ENCODE peak calls at places on chromosomes 2 and 18, in eight cellular contexts. One of them, this sample, is unnamed.

GRCh38 chr2:77712601-77713000 is 190.4 kb upstream of the LRRTM4 start:
- DNase-seq in central memory CD4-positive, alpha-beta T cell: no peak
- DNase-seq in GM20000: no peak
- DNase-seq in fibroblast of mammary gland: no peak
- DNase-seq in AG08396: no peak
- DNase-seq in astrocyte of the spinal cord: no peak
- DNase-seq in activated CD8-positive, alpha-beta memory T cell treated with anti-CD3 and anti-CD28 coated beads for 24 hours: no peak
- DNase-seq in T-helper 17 cell: no peak
- DNase-seq in this sample: no peak

GRCh38 chr2:60125880-60126444 is 427.5 kb downstream of the BCL11A start:
- DNase-seq in central memory CD4-positive, alpha-beta T cell: no peak
- DNase-seq in GM20000: no peak
- DNase-seq in fibroblast of mammary gland: no peak
- DNase-seq in AG08396: no peak
- DNase-seq in astrocyte of the spinal cord: no peak
- DNase-seq in activated CD8-positive, alpha-beta memory T cell treated with anti-CD3 and anti-CD28 coated beads for 24 hours: no peak
- DNase-seq in T-helper 17 cell: no peak
- DNase-seq in this sample: no peak

GRCh38 chr2:3712841-3713503 is 9.6 kb downstream of the DCDC2C start:
- DNase-seq in central memory CD4-positive, alpha-beta T cell: no peak
- DNase-seq in GM20000: no peak
- DNase-seq in fibroblast of mammary gland: peak
- DNase-seq in AG08396: no peak
- DNase-seq in astrocyte of the spinal cord: no peak
- DNase-seq in activated CD8-positive, alpha-beta memory T cell treated with anti-CD3 and anti-CD28 coated beads for 24 hours: no peak
- DNase-seq in T-helper 17 cell: no peak
- DNase-seq in this sample: no peak

GRCh38 chr2:206657087-206657486 is 14.8 kb downstream of the FAM237A start:
- DNase-seq in central memory CD4-positive, alpha-beta T cell: no peak
- DNase-seq in GM20000: no peak
- DNase-seq in fibroblast of mammary gland: peak
- DNase-seq in AG08396: no peak
- DNase-seq in astrocyte of the spinal cord: no peak
- DNase-seq in activated CD8-positive, alpha-beta memory T cell treated with anti-CD3 and anti-CD28 coated beads for 24 hours: no peak
- DNase-seq in T-helper 17 cell: no peak
- DNase-seq in this sample: no peak

GRCh38 chr2:215983581-215984351 is 29.6 kb downstream of the MREG start:
- DNase-seq in central memory CD4-positive, alpha-beta T cell: no peak
- DNase-seq in GM20000: peak
- DNase-seq in fibroblast of mammary gland: peak
- DNase-seq in AG08396: no peak
- DNase-seq in astrocyte of the spinal cord: no peak
- DNase-seq in activated CD8-positive, alpha-beta memory T cell treated with anti-CD3 and anti-CD28 coated beads for 24 hours: no peak
- DNase-seq in T-helper 17 cell: no peak
- DNase-seq in this sample: no peak

GRCh38 chr2:20781656-20782265 is 41.1 kb downstream of the LDAH start:
- DNase-seq in central memory CD4-positive, alpha-beta T cell: peak
- DNase-seq in GM20000: peak
- DNase-seq in fibroblast of mammary gland: peak
- DNase-seq in AG08396: peak
- DNase-seq in astrocyte of the spinal cord: peak
- DNase-seq in activated CD8-positive, alpha-beta memory T cell treated with anti-CD3 and anti-CD28 coated beads for 24 hours: no peak
- DNase-seq in T-helper 17 cell: no peak
- DNase-seq in this sample: peak

GRCh38 chr2:19762142-19762541 is 139.6 kb downstream of the TTC32 start:
- DNase-seq in central memory CD4-positive, alpha-beta T cell: no peak
- DNase-seq in GM20000: no peak
- DNase-seq in fibroblast of mammary gland: peak
- DNase-seq in AG08396: no peak
- DNase-seq in astrocyte of the spinal cord: no peak
- DNase-seq in activated CD8-positive, alpha-beta memory T cell treated with anti-CD3 and anti-CD28 coated beads for 24 hours: no peak
- DNase-seq in T-helper 17 cell: no peak
- DNase-seq in this sample: peak

GRCh38 chr2:80331025-80331424 is 26.5 kb upstream of the LRRTM1 start:
- DNase-seq in central memory CD4-positive, alpha-beta T cell: no peak
- DNase-seq in GM20000: no peak
- DNase-seq in fibroblast of mammary gland: no peak
- DNase-seq in AG08396: no peak
- DNase-seq in astrocyte of the spinal cord: no peak
- DNase-seq in activated CD8-positive, alpha-beta memory T cell treated with anti-CD3 and anti-CD28 coated beads for 24 hours: no peak
- DNase-seq in T-helper 17 cell: no peak
- DNase-seq in this sample: no peak

GRCh38 chr2:43482974-43483373 is 112.9 kb downstream of the THADA start:
- DNase-seq in central memory CD4-positive, alpha-beta T cell: no peak
- DNase-seq in GM20000: no peak
- DNase-seq in fibroblast of mammary gland: peak
- DNase-seq in AG08396: no peak
- DNase-seq in astrocyte of the spinal cord: peak
- DNase-seq in activated CD8-positive, alpha-beta memory T cell treated with anti-CD3 and anti-CD28 coated beads for 24 hours: no peak
- DNase-seq in T-helper 17 cell: no peak
- DNase-seq in this sample: peak

GRCh38 chr2:53403836-53404413 is 363.7 kb upstream of the CHAC2 start:
- DNase-seq in central memory CD4-positive, alpha-beta T cell: no peak
- DNase-seq in GM20000: no peak
- DNase-seq in fibroblast of mammary gland: peak
- DNase-seq in AG08396: peak
- DNase-seq in astrocyte of the spinal cord: peak
- DNase-seq in activated CD8-positive, alpha-beta memory T cell treated with anti-CD3 and anti-CD28 coated beads for 24 hours: no peak
- DNase-seq in T-helper 17 cell: no peak
- DNase-seq in this sample: peak

GRCh38 chr2:71945133-71945959 is 202.3 kb downstream of the CYP26B1 start:
- DNase-seq in central memory CD4-positive, alpha-beta T cell: no peak
- DNase-seq in GM20000: no peak
- DNase-seq in fibroblast of mammary gland: no peak
- DNase-seq in AG08396: no peak
- DNase-seq in astrocyte of the spinal cord: no peak
- DNase-seq in activated CD8-positive, alpha-beta memory T cell treated with anti-CD3 and anti-CD28 coated beads for 24 hours: peak
- DNase-seq in T-helper 17 cell: no peak
- DNase-seq in this sample: no peak

GRCh38 chr2:99348173-99348572 is 11.0 kb downstream of the EIF5B start:
- DNase-seq in central memory CD4-positive, alpha-beta T cell: no peak
- DNase-seq in GM20000: peak
- DNase-seq in fibroblast of mammary gland: no peak
- DNase-seq in AG08396: no peak
- DNase-seq in astrocyte of the spinal cord: no peak
- DNase-seq in activated CD8-positive, alpha-beta memory T cell treated with anti-CD3 and anti-CD28 coated beads for 24 hours: no peak
- DNase-seq in T-helper 17 cell: no peak
- DNase-seq in this sample: no peak

GRCh38 chr2:215847718-215848117 is 165.6 kb downstream of the MREG start:
- DNase-seq in central memory CD4-positive, alpha-beta T cell: no peak
- DNase-seq in GM20000: no peak
- DNase-seq in fibroblast of mammary gland: peak
- DNase-seq in AG08396: no peak
- DNase-seq in astrocyte of the spinal cord: no peak
- DNase-seq in activated CD8-positive, alpha-beta memory T cell treated with anti-CD3 and anti-CD28 coated beads for 24 hours: no peak
- DNase-seq in T-helper 17 cell: no peak
- DNase-seq in this sample: no peak

GRCh38 chr2:128438091-128438490 is 119.4 kb upstream of the HS6ST1 start:
- DNase-seq in central memory CD4-positive, alpha-beta T cell: no peak
- DNase-seq in GM20000: no peak
- DNase-seq in fibroblast of mammary gland: no peak
- DNase-seq in AG08396: no peak
- DNase-seq in astrocyte of the spinal cord: no peak
- DNase-seq in activated CD8-positive, alpha-beta memory T cell treated with anti-CD3 and anti-CD28 coated beads for 24 hours: peak
- DNase-seq in T-helper 17 cell: no peak
- DNase-seq in this sample: no peak

GRCh38 chr18:75482880-75483279 is 55.4 kb upstream of the SMIM21 start:
- DNase-seq in central memory CD4-positive, alpha-beta T cell: no peak
- DNase-seq in GM20000: no peak
- DNase-seq in fibroblast of mammary gland: no peak
- DNase-seq in AG08396: no peak
- DNase-seq in astrocyte of the spinal cord: no peak
- DNase-seq in activated CD8-positive, alpha-beta memory T cell treated with anti-CD3 and anti-CD28 coated beads for 24 hours: no peak
- DNase-seq in T-helper 17 cell: no peak
- DNase-seq in this sample: no peak

GRCh38 chr2:215434447-215435260 is 1.2 kb downstream of the FN1 start:
- DNase-seq in central memory CD4-positive, alpha-beta T cell: no peak
- DNase-seq in GM20000: no peak
- DNase-seq in fibroblast of mammary gland: peak
- DNase-seq in AG08396: no peak
- DNase-seq in astrocyte of the spinal cord: peak
- DNase-seq in activated CD8-positive, alpha-beta memory T cell treated with anti-CD3 and anti-CD28 coated beads for 24 hours: no peak
- DNase-seq in T-helper 17 cell: no peak
- DNase-seq in this sample: no peak

GRCh38 chr2:66189598-66189997 is 245.3 kb upstream of the MEIS1 start:
- DNase-seq in central memory CD4-positive, alpha-beta T cell: no peak
- DNase-seq in GM20000: no peak
- DNase-seq in fibroblast of mammary gland: peak
- DNase-seq in AG08396: no peak
- DNase-seq in astrocyte of the spinal cord: no peak
- DNase-seq in activated CD8-positive, alpha-beta memory T cell treated with anti-CD3 and anti-CD28 coated beads for 24 hours: no peak
- DNase-seq in T-helper 17 cell: no peak
- DNase-seq in this sample: no peak

GRCh38 chr2:14633031-14633430 is 514 bp downstream of the LRATD1 start:
- DNase-seq in central memory CD4-positive, alpha-beta T cell: no peak
- DNase-seq in GM20000: no peak
- DNase-seq in fibroblast of mammary gland: no peak
- DNase-seq in AG08396: peak
- DNase-seq in astrocyte of the spinal cord: no peak
- DNase-seq in activated CD8-positive, alpha-beta memory T cell treated with anti-CD3 and anti-CD28 coated beads for 24 hours: no peak
- DNase-seq in T-helper 17 cell: no peak
- DNase-seq in this sample: no peak

GRCh38 chr2:88451647-88452150 is 794 bp downstream of the FOXI3 start:
- DNase-seq in central memory CD4-positive, alpha-beta T cell: no peak
- DNase-seq in GM20000: no peak
- DNase-seq in fibroblast of mammary gland: no peak
- DNase-seq in AG08396: no peak
- DNase-seq in astrocyte of the spinal cord: no peak
- DNase-seq in activated CD8-positive, alpha-beta memory T cell treated with anti-CD3 and anti-CD28 coated beads for 24 hours: peak
- DNase-seq in T-helper 17 cell: no peak
- DNase-seq in this sample: no peak

GRCh38 chr18:79818036-79818435 is 20.3 kb downstream of the KCNG2 start:
- DNase-seq in central memory CD4-positive, alpha-beta T cell: no peak
- DNase-seq in GM20000: no peak
- DNase-seq in fibroblast of mammary gland: no peak
- DNase-seq in AG08396: peak
- DNase-seq in astrocyte of the spinal cord: no peak
- DNase-seq in activated CD8-positive, alpha-beta memory T cell treated with anti-CD3 and anti-CD28 coated beads for 24 hours: no peak
- DNase-seq in T-helper 17 cell: no peak
- DNase-seq in this sample: no peak

GRCh38 chr2:231482806-231483391 is 18.6 kb upstream of the NCL start:
- DNase-seq in central memory CD4-positive, alpha-beta T cell: peak
- DNase-seq in GM20000: peak
- DNase-seq in fibroblast of mammary gland: peak
- DNase-seq in AG08396: peak
- DNase-seq in astrocyte of the spinal cord: peak
- DNase-seq in activated CD8-positive, alpha-beta memory T cell treated with anti-CD3 and anti-CD28 coated beads for 24 hours: peak
- DNase-seq in T-helper 17 cell: peak
- DNase-seq in this sample: peak

GRCh38 chr2:62857139-62857931 is 151.8 kb downstream of the EHBP1 start:
- DNase-seq in central memory CD4-positive, alpha-beta T cell: no peak
- DNase-seq in GM20000: no peak
- DNase-seq in fibroblast of mammary gland: no peak
- DNase-seq in AG08396: no peak
- DNase-seq in astrocyte of the spinal cord: no peak
- DNase-seq in activated CD8-positive, alpha-beta memory T cell treated with anti-CD3 and anti-CD28 coated beads for 24 hours: no peak
- DNase-seq in T-helper 17 cell: no peak
- DNase-seq in this sample: no peak

GRCh38 chr2:232331071-232331470 is 47.5 kb upstream of the ALPP start:
- DNase-seq in central memory CD4-positive, alpha-beta T cell: no peak
- DNase-seq in GM20000: no peak
- DNase-seq in fibroblast of mammary gland: no peak
- DNase-seq in AG08396: no peak
- DNase-seq in astrocyte of the spinal cord: no peak
- DNase-seq in activated CD8-positive, alpha-beta memory T cell treated with anti-CD3 and anti-CD28 coated beads for 24 hours: peak
- DNase-seq in T-helper 17 cell: no peak
- DNase-seq in this sample: no peak

GRCh38 chr18:13366977-13367892 is 148.7 kb downstream of the LDLRAD4 start:
- DNase-seq in central memory CD4-positive, alpha-beta T cell: no peak
- DNase-seq in GM20000: no peak
- DNase-seq in fibroblast of mammary gland: no peak
- DNase-seq in AG08396: no peak
- DNase-seq in astrocyte of the spinal cord: no peak
- DNase-seq in activated CD8-positive, alpha-beta memory T cell treated with anti-CD3 and anti-CD28 coated beads for 24 hours: peak
- DNase-seq in T-helper 17 cell: no peak
- DNase-seq in this sample: no peak

GRCh38 chr2:70557171-70557838 is 3.7 kb upstream of the TGFA start:
- DNase-seq in central memory CD4-positive, alpha-beta T cell: no peak
- DNase-seq in GM20000: no peak
- DNase-seq in fibroblast of mammary gland: no peak
- DNase-seq in AG08396: no peak
- DNase-seq in astrocyte of the spinal cord: no peak
- DNase-seq in activated CD8-positive, alpha-beta memory T cell treated with anti-CD3 and anti-CD28 coated beads for 24 hours: no peak
- DNase-seq in T-helper 17 cell: no peak
- DNase-seq in this sample: peak

GRCh38 chr18:12287131-12287681 is 20.8 kb upstream of the TUBB6 start:
- DNase-seq in central memory CD4-positive, alpha-beta T cell: no peak
- DNase-seq in GM20000: no peak
- DNase-seq in fibroblast of mammary gland: no peak
- DNase-seq in AG08396: no peak
- DNase-seq in astrocyte of the spinal cord: no peak
- DNase-seq in activated CD8-positive, alpha-beta memory T cell treated with anti-CD3 and anti-CD28 coated beads for 24 hours: no peak
- DNase-seq in T-helper 17 cell: no peak
- DNase-seq in this sample: no peak

GRCh38 chr2:26682155-26682554 is 10.4 kb upstream of the KCNK3 start:
- DNase-seq in central memory CD4-positive, alpha-beta T cell: no peak
- DNase-seq in GM20000: no peak
- DNase-seq in fibroblast of mammary gland: no peak
- DNase-seq in AG08396: no peak
- DNase-seq in astrocyte of the spinal cord: no peak
- DNase-seq in activated CD8-positive, alpha-beta memory T cell treated with anti-CD3 and anti-CD28 coated beads for 24 hours: no peak
- DNase-seq in T-helper 17 cell: no peak
- DNase-seq in this sample: no peak

GRCh38 chr2:221350621-221351020 is 221.5 kb downstream of the EPHA4 start:
- DNase-seq in central memory CD4-positive, alpha-beta T cell: no peak
- DNase-seq in GM20000: no peak
- DNase-seq in fibroblast of mammary gland: peak
- DNase-seq in AG08396: no peak
- DNase-seq in astrocyte of the spinal cord: no peak
- DNase-seq in activated CD8-positive, alpha-beta memory T cell treated with anti-CD3 and anti-CD28 coated beads for 24 hours: no peak
- DNase-seq in T-helper 17 cell: no peak
- DNase-seq in this sample: peak

GRCh38 chr18:48949051-48949605 is 1.6 kb downstream of the SMAD7 start:
- DNase-seq in central memory CD4-positive, alpha-beta T cell: peak
- DNase-seq in GM20000: peak
- DNase-seq in fibroblast of mammary gland: no peak
- DNase-seq in AG08396: no peak
- DNase-seq in astrocyte of the spinal cord: no peak
- DNase-seq in activated CD8-positive, alpha-beta memory T cell treated with anti-CD3 and anti-CD28 coated beads for 24 hours: no peak
- DNase-seq in T-helper 17 cell: peak
- DNase-seq in this sample: no peak

GRCh38 chr18:36377626-36378025 is 80.1 kb downstream of the FHOD3 start:
- DNase-seq in central memory CD4-positive, alpha-beta T cell: no peak
- DNase-seq in GM20000: no peak
- DNase-seq in fibroblast of mammary gland: no peak
- DNase-seq in AG08396: no peak
- DNase-seq in astrocyte of the spinal cord: no peak
- DNase-seq in activated CD8-positive, alpha-beta memory T cell treated with anti-CD3 and anti-CD28 coated beads for 24 hours: no peak
- DNase-seq in T-helper 17 cell: no peak
- DNase-seq in this sample: no peak

GRCh38 chr18:23353459-23353858 is 99.6 kb upstream of the RIOK3 start:
- DNase-seq in central memory CD4-positive, alpha-beta T cell: no peak
- DNase-seq in GM20000: no peak
- DNase-seq in fibroblast of mammary gland: no peak
- DNase-seq in AG08396: no peak
- DNase-seq in astrocyte of the spinal cord: no peak
- DNase-seq in activated CD8-positive, alpha-beta memory T cell treated with anti-CD3 and anti-CD28 coated beads for 24 hours: no peak
- DNase-seq in T-helper 17 cell: no peak
- DNase-seq in this sample: peak

GRCh38 chr2:46389417-46389916 is 89.9 kb upstream of the TMEM247 start:
- DNase-seq in central memory CD4-positive, alpha-beta T cell: no peak
- DNase-seq in GM20000: no peak
- DNase-seq in fibroblast of mammary gland: peak
- DNase-seq in AG08396: no peak
- DNase-seq in astrocyte of the spinal cord: no peak
- DNase-seq in activated CD8-positive, alpha-beta memory T cell treated with anti-CD3 and anti-CD28 coated beads for 24 hours: peak
- DNase-seq in T-helper 17 cell: no peak
- DNase-seq in this sample: no peak

GRCh38 chr2:218448934-218449333 is 30.0 kb downstream of the VIL1 start:
- DNase-seq in central memory CD4-positive, alpha-beta T cell: no peak
- DNase-seq in GM20000: no peak
- DNase-seq in fibroblast of mammary gland: peak
- DNase-seq in AG08396: no peak
- DNase-seq in astrocyte of the spinal cord: no peak
- DNase-seq in activated CD8-positive, alpha-beta memory T cell treated with anti-CD3 and anti-CD28 coated beads for 24 hours: peak
- DNase-seq in T-helper 17 cell: no peak
- DNase-seq in this sample: peak

GRCh38 chr2:191291471-191291870 is 46.3 kb downstream of the MYO1B start:
- DNase-seq in central memory CD4-positive, alpha-beta T cell: no peak
- DNase-seq in GM20000: no peak
- DNase-seq in fibroblast of mammary gland: no peak
- DNase-seq in AG08396: no peak
- DNase-seq in astrocyte of the spinal cord: no peak
- DNase-seq in activated CD8-positive, alpha-beta memory T cell treated with anti-CD3 and anti-CD28 coated beads for 24 hours: no peak
- DNase-seq in T-helper 17 cell: no peak
- DNase-seq in this sample: no peak

This sample was measured in renal cortical epithelial cell.